ENCODE peak calls at places on chromosomes 11 and 22, in six cellular contexts. N is Ammon's horn, Q is MV-4-11, V is hippocampal formation, Y is Caki2, H is kidney tubule cell. S is an unnamed sample.

GRCh38 chr11:130037058-130037457 is 32.6 kb upstream of the APLP2 start:
- DNase-seq in N (peak; percentile 13), Q (peak; percentile 52), V (no peak), Y (peak; percentile 66), H (peak; percentile 89), S (no peak)

GRCh38 chr11:2369896-2370295 is 7.2 kb upstream of the CD81 start:
- DNase-seq in N (no peak), Q (peak; percentile 52), V (no peak), Y (no peak), H (no peak), S (no peak)

GRCh38 chr11:126072141-126072741 is 9.6 kb upstream of the CDON start:
- DNase-seq in N (no peak), Q (no peak), V (no peak), Y (no peak), H (peak; percentile 26), S (no peak)

GRCh38 chr11:71206186-71206585 is 46.2 kb downstream of the SHANK2 start:
- DNase-seq in N (no peak), Q (no peak), V (no peak), Y (peak; percentile 59), H (peak; percentile 84), S (no peak)

GRCh38 chr11:130945945-130946344 is 29.7 kb upstream of the SNX19 start:
- DNase-seq in N (peak; percentile 73), Q (no peak), V (peak; percentile 2), Y (no peak), H (peak; percentile 46), S (no peak)

GRCh38 chr11:47003180-47003877 is 66.8 kb downstream of the CSTPP1 start:
- DNase-seq in N (peak; percentile 57), Q (peak; percentile 69), V (no peak), Y (no peak), H (no peak), S (peak; percentile 47)

GRCh38 chr11:130698174-130698573 is 218.1 kb downstream of the SNX19 start:
- DNase-seq in N (no peak), Q (no peak), V (no peak), Y (no peak), H (no peak), S (no peak)

GRCh38 chr11:65041206-65042035 is at the start of gene SAC3D1:
- DNase-seq in N (no peak), Q (no peak), V (no peak), Y (no peak), H (peak; percentile 68), S (peak; percentile 57)

GRCh38 chr22:41230399-41230785 is 10.3 kb downstream of the CHADL start:
- DNase-seq in N (no peak), Q (no peak), V (no peak), Y (no peak), H (no peak), S (no peak)

GRCh38 chr11:118914178-118914918 is 11.4 kb downstream of the BCL9L start:
- DNase-seq in N (peak; percentile 86), Q (no peak), V (peak; percentile 56), Y (peak; percentile 37), H (peak; percentile 89), S (no peak)

GRCh38 chr11:110795124-110795624 is 82.9 kb upstream of the ARHGAP20 start:
- DNase-seq in N (no peak), Q (no peak), V (no peak), Y (no peak), H (no peak), S (no peak)

GRCh38 chr11:66789097-66789890 is 53.9 kb upstream of the RCE1 start:
- DNase-seq in N (no peak), Q (no peak), V (no peak), Y (peak; percentile 52), H (peak; percentile 53), S (no peak)

GRCh38 chr11:82936261-82936660 is 34.7 kb downstream of the DDIAS start:
- DNase-seq in N (no peak), Q (no peak), V (no peak), Y (no peak), H (no peak), S (no peak)

GRCh38 chr11:75103380-75104026 is 6.8 kb upstream of the OR2AT4 start:
- DNase-seq in N (no peak), Q (no peak), V (no peak), Y (no peak), H (peak; percentile 48), S (no peak)

GRCh38 chr11:70067591-70068341 is 10.4 kb upstream of the ANO1 start:
- DNase-seq in N (no peak), Q (no peak), V (no peak), Y (no peak), H (no peak), S (no peak)

GRCh38 chr11:69295995-69296889 is 2.3 kb downstream of the MYEOV start:
- DNase-seq in N (peak; percentile 41), Q (peak; percentile 95), V (no peak), Y (peak; percentile 39), H (no peak), S (peak; percentile 46)

GRCh38 chr22:36439481-36440271 is 41.8 kb downstream of the TXN2 start:
- DNase-seq in N (no peak), Q (peak; percentile 43), V (no peak), Y (peak; percentile 70), H (peak; percentile 88), S (peak; percentile 22)

GRCh38 chr11:104531075-104531474 is 367.1 kb upstream of the PDGFD start:
- DNase-seq in N (no peak), Q (peak; percentile 58), V (no peak), Y (no peak), H (peak; percentile 40), S (peak; percentile 7)

GRCh38 chr22:32202539-32203180 is 2.2 kb downstream of the RFPL2 start:
- DNase-seq in N (peak; percentile 39), Q (peak; percentile 42), V (no peak), Y (peak; percentile 63), H (peak; percentile 78), S (peak; percentile 37)

GRCh38 chr11:44381261-44381660 is 71.3 kb upstream of the ALX4 start:
- DNase-seq in N (no peak), Q (no peak), V (no peak), Y (no peak), H (no peak), S (no peak)

GRCh38 chr11:37786214-37786755 is 1188.2 kb upstream of the RAG2 start:
- DNase-seq in N (no peak), Q (no peak), V (no peak), Y (peak; percentile 51), H (peak; percentile 78), S (no peak)

GRCh38 chr11:118918686-118919280 is 6.9 kb downstream of the BCL9L start:
- DNase-seq in N (no peak), Q (no peak), V (no peak), Y (no peak), H (peak; percentile 82), S (no peak)

GRCh38 chr11:125423247-125423849 is 72.7 kb downstream of the FEZ1 start:
- DNase-seq in N (no peak), Q (no peak), V (no peak), Y (no peak), H (peak; percentile 20), S (peak; percentile 8)